ENCODE peak calls at places on chromosomes 7 and 10, in eight cellular contexts. One of them, this sample, is unnamed.

GRCh38 chr10:117364121-117364960 is 10.9 kb downstream of the PDZD8 start:
- DNase-seq in pons: no peak
- DNase-seq in stimulated activated CD8-positive, alpha-beta memory T cell treated with anti-CD3 and anti-CD28 coated beads, Interleukin-2, amount 100 ng/mL, for 1 hour: no peak
- DNase-seq in H9: no peak
- DNase-seq in T-cell: no peak
- DNase-seq in ACHN: peak
- DNase-seq in HFF-Myc: no peak
- DNase-seq in sigmoid colon: no peak
- DNase-seq in this sample: no peak

GRCh38 chr7:47314728-47315601 is 266.9 kb downstream of the TNS3 start:
- DNase-seq in pons: no peak
- DNase-seq in stimulated activated CD8-positive, alpha-beta memory T cell treated with anti-CD3 and anti-CD28 coated beads, Interleukin-2, amount 100 ng/mL, for 1 hour: no peak
- DNase-seq in H9: no peak
- DNase-seq in T-cell: no peak
- DNase-seq in ACHN: no peak
- DNase-seq in HFF-Myc: no peak
- DNase-seq in sigmoid colon: peak
- DNase-seq in this sample: no peak

GRCh38 chr10:117363027-117363426 is 12.2 kb downstream of the PDZD8 start:
- DNase-seq in pons: no peak
- DNase-seq in stimulated activated CD8-positive, alpha-beta memory T cell treated with anti-CD3 and anti-CD28 coated beads, Interleukin-2, amount 100 ng/mL, for 1 hour: no peak
- DNase-seq in H9: no peak
- DNase-seq in T-cell: no peak
- DNase-seq in ACHN: peak
- DNase-seq in HFF-Myc: no peak
- DNase-seq in sigmoid colon: no peak
- DNase-seq in this sample: no peak

GRCh38 chr7:88306590-88307048 is at the start of gene STEAP4:
- DNase-seq in pons: peak
- DNase-seq in stimulated activated CD8-positive, alpha-beta memory T cell treated with anti-CD3 and anti-CD28 coated beads, Interleukin-2, amount 100 ng/mL, for 1 hour: no peak
- DNase-seq in H9: peak
- DNase-seq in T-cell: no peak
- DNase-seq in ACHN: peak
- DNase-seq in HFF-Myc: no peak
- DNase-seq in sigmoid colon: peak
- DNase-seq in this sample: no peak

GRCh38 chr10:29687411-29688160 is 52.8 kb upstream of the SVIL start:
- DNase-seq in pons: no peak
- DNase-seq in stimulated activated CD8-positive, alpha-beta memory T cell treated with anti-CD3 and anti-CD28 coated beads, Interleukin-2, amount 100 ng/mL, for 1 hour: no peak
- DNase-seq in H9: no peak
- DNase-seq in T-cell: no peak
- DNase-seq in ACHN: no peak
- DNase-seq in HFF-Myc: no peak
- DNase-seq in sigmoid colon: no peak
- DNase-seq in this sample: no peak

GRCh38 chr7:121328508-121329459 is at the start of gene WNT16:
- DNase-seq in pons: no peak
- DNase-seq in stimulated activated CD8-positive, alpha-beta memory T cell treated with anti-CD3 and anti-CD28 coated beads, Interleukin-2, amount 100 ng/mL, for 1 hour: no peak
- DNase-seq in H9: peak
- DNase-seq in T-cell: no peak
- DNase-seq in ACHN: no peak
- DNase-seq in HFF-Myc: no peak
- DNase-seq in sigmoid colon: no peak
- DNase-seq in this sample: no peak

GRCh38 chr7:158235862-158236261 is 351.8 kb downstream of the PTPRN2 start:
- DNase-seq in pons: no peak
- DNase-seq in stimulated activated CD8-positive, alpha-beta memory T cell treated with anti-CD3 and anti-CD28 coated beads, Interleukin-2, amount 100 ng/mL, for 1 hour: no peak
- DNase-seq in H9: no peak
- DNase-seq in T-cell: no peak
- DNase-seq in ACHN: no peak
- DNase-seq in HFF-Myc: no peak
- DNase-seq in sigmoid colon: no peak
- DNase-seq in this sample: no peak

GRCh38 chr10:16780338-16780880 is 36.8 kb downstream of the RSU1 start:
- DNase-seq in pons: no peak
- DNase-seq in stimulated activated CD8-positive, alpha-beta memory T cell treated with anti-CD3 and anti-CD28 coated beads, Interleukin-2, amount 100 ng/mL, for 1 hour: no peak
- DNase-seq in H9: no peak
- DNase-seq in T-cell: no peak
- DNase-seq in ACHN: no peak
- DNase-seq in HFF-Myc: no peak
- DNase-seq in sigmoid colon: no peak
- DNase-seq in this sample: no peak

GRCh38 chr7:112157072-112157471 is 49.1 kb downstream of the DOCK4 start:
- DNase-seq in pons: no peak
- DNase-seq in stimulated activated CD8-positive, alpha-beta memory T cell treated with anti-CD3 and anti-CD28 coated beads, Interleukin-2, amount 100 ng/mL, for 1 hour: no peak
- DNase-seq in H9: no peak
- DNase-seq in T-cell: no peak
- DNase-seq in ACHN: peak
- DNase-seq in HFF-Myc: no peak
- DNase-seq in sigmoid colon: no peak
- DNase-seq in this sample: no peak

GRCh38 chr10:117552759-117553158 is 10.2 kb downstream of the EMX2 start:
- DNase-seq in pons: no peak
- DNase-seq in stimulated activated CD8-positive, alpha-beta memory T cell treated with anti-CD3 and anti-CD28 coated beads, Interleukin-2, amount 100 ng/mL, for 1 hour: no peak
- DNase-seq in H9: no peak
- DNase-seq in T-cell: no peak
- DNase-seq in ACHN: no peak
- DNase-seq in HFF-Myc: no peak
- DNase-seq in sigmoid colon: no peak
- DNase-seq in this sample: no peak

GRCh38 chr7:71320916-71321315 is 189.0 kb downstream of the GALNT17 start:
- DNase-seq in pons: no peak
- DNase-seq in stimulated activated CD8-positive, alpha-beta memory T cell treated with anti-CD3 and anti-CD28 coated beads, Interleukin-2, amount 100 ng/mL, for 1 hour: no peak
- DNase-seq in H9: no peak
- DNase-seq in T-cell: no peak
- DNase-seq in ACHN: no peak
- DNase-seq in HFF-Myc: no peak
- DNase-seq in sigmoid colon: no peak
- DNase-seq in this sample: no peak

GRCh38 chr7:17236603-17237002 is 61.8 kb upstream of the AHR start:
- DNase-seq in pons: no peak
- DNase-seq in stimulated activated CD8-positive, alpha-beta memory T cell treated with anti-CD3 and anti-CD28 coated beads, Interleukin-2, amount 100 ng/mL, for 1 hour: no peak
- DNase-seq in H9: no peak
- DNase-seq in T-cell: no peak
- DNase-seq in ACHN: no peak
- DNase-seq in HFF-Myc: no peak
- DNase-seq in sigmoid colon: no peak
- DNase-seq in this sample: no peak

GRCh38 chr10:61486738-61487396 is 33.7 kb upstream of the TMEM26 start:
- DNase-seq in pons: no peak
- DNase-seq in stimulated activated CD8-positive, alpha-beta memory T cell treated with anti-CD3 and anti-CD28 coated beads, Interleukin-2, amount 100 ng/mL, for 1 hour: no peak
- DNase-seq in H9: no peak
- DNase-seq in T-cell: no peak
- DNase-seq in ACHN: no peak
- DNase-seq in HFF-Myc: no peak
- DNase-seq in sigmoid colon: no peak
- DNase-seq in this sample: no peak

GRCh38 chr10:33186150-33186549 is 148.3 kb downstream of the NRP1 start:
- DNase-seq in pons: no peak
- DNase-seq in stimulated activated CD8-positive, alpha-beta memory T cell treated with anti-CD3 and anti-CD28 coated beads, Interleukin-2, amount 100 ng/mL, for 1 hour: no peak
- DNase-seq in H9: no peak
- DNase-seq in T-cell: no peak
- DNase-seq in ACHN: no peak
- DNase-seq in HFF-Myc: no peak
- DNase-seq in sigmoid colon: no peak
- DNase-seq in this sample: no peak

GRCh38 chr7:50837965-50838364 is 55.3 kb upstream of the GRB10 start:
- DNase-seq in pons: no peak
- DNase-seq in stimulated activated CD8-positive, alpha-beta memory T cell treated with anti-CD3 and anti-CD28 coated beads, Interleukin-2, amount 100 ng/mL, for 1 hour: no peak
- DNase-seq in H9: no peak
- DNase-seq in T-cell: no peak
- DNase-seq in ACHN: no peak
- DNase-seq in HFF-Myc: no peak
- DNase-seq in sigmoid colon: no peak
- DNase-seq in this sample: peak

GRCh38 chr7:112079671-112080070 is 126.5 kb downstream of the DOCK4 start:
- DNase-seq in pons: no peak
- DNase-seq in stimulated activated CD8-positive, alpha-beta memory T cell treated with anti-CD3 and anti-CD28 coated beads, Interleukin-2, amount 100 ng/mL, for 1 hour: no peak
- DNase-seq in H9: no peak
- DNase-seq in T-cell: no peak
- DNase-seq in ACHN: peak
- DNase-seq in HFF-Myc: no peak
- DNase-seq in sigmoid colon: no peak
- DNase-seq in this sample: no peak